ENCODE peak calls at places on chromosomes 4 and X, in eight cellular contexts. Y is CD8-positive, alpha-beta T cell; J is AG09309; E is AG10803; I is transverse colon; C is tibial nerve; G is K562; L is WTC11. P is an unnamed sample.

GRCh38 chr4:110533940-110534339 is 58.0 kb downstream of the ENPEP start:
- DNase-seq in L (no peak), C (no peak), I (no peak), E (peak), Y (no peak), G (no peak), J (peak), P (peak)

GRCh38 chrX:7586126-7586525 is 256.8 kb upstream of the VCX start:
- DNase-seq in J (peak), C (no peak), I (no peak), E (peak), G (no peak), L (no peak), Y (no peak), P (peak)

GRCh38 chrX:13898084-13898483 is 81.2 kb upstream of the GPM6B start:
- DNase-seq in E (peak), I (no peak), G (no peak), Y (no peak), L (peak), J (no peak), C (peak), P (no peak)

GRCh38 chr4:91631335-91631734 is 672.4 kb upstream of the GRID2 start:
- DNase-seq in L (no peak), E (no peak), C (no peak), G (no peak), Y (no peak), I (no peak), J (no peak), P (no peak)

GRCh38 chrX:2712890-2713860 is 22.1 kb downstream of the CD99 start:
- DNase-seq in G (no peak), I (no peak), Y (no peak), C (no peak), J (no peak), E (no peak), L (no peak), P (no peak)

GRCh38 chr4:168337550-168337940 is 19.0 kb upstream of the DDX60 start:
- DNase-seq in E (peak), G (no peak), L (no peak), C (no peak), J (no peak), Y (no peak), I (no peak), P (no peak)

GRCh38 chrX:77276742-77277141 is 170.4 kb upstream of the FGF16 start:
- DNase-seq in E (no peak), L (no peak), G (no peak), C (no peak), Y (no peak), J (no peak), I (no peak), P (no peak)

GRCh38 chr4:16411691-16412090 is 185.4 kb upstream of the TAPT1 start:
- DNase-seq in L (no peak), I (no peak), G (no peak), E (no peak), J (no peak), Y (no peak), C (no peak), P (no peak)

GRCh38 chrX:39753296-39753996 is 344.3 kb downstream of the BCOR start:
- DNase-seq in G (peak), E (no peak), Y (no peak), J (no peak), I (no peak), C (no peak), L (no peak), P (peak)

GRCh38 chrX:786441-786881 is 155.9 kb downstream of the SHOX start:
- DNase-seq in Y (no peak), G (no peak), I (no peak), L (no peak), E (no peak), J (no peak), C (no peak), P (no peak)

GRCh38 chr4:48100248-48100647 is 33.8 kb downstream of the TXK start:
- DNase-seq in G (no peak), E (peak), C (no peak), J (no peak), I (no peak), Y (no peak), L (no peak), P (no peak)

GRCh38 chrX:16465081-16465876 is 184.7 kb upstream of the S100G start:
- DNase-seq in C (no peak), G (no peak), E (peak), I (no peak), Y (no peak), J (no peak), L (no peak), P (no peak)

GRCh38 chr4:163679189-163679588 is 184.7 kb downstream of the TMA16 start:
- DNase-seq in I (no peak), C (no peak), G (no peak), J (no peak), E (no peak), Y (no peak), L (no peak), P (peak)

GRCh38 chrX:147838465-147839131 is 73.1 kb upstream of the FMR1 start:
- DNase-seq in L (no peak), Y (no peak), I (no peak), G (no peak), C (no peak), E (no peak), J (no peak), P (no peak)

GRCh38 chr4:78757574-78757973 is 18.6 kb upstream of the BMP2K start:
- DNase-seq in J (no peak), L (no peak), Y (no peak), G (no peak), C (no peak), I (no peak), E (no peak), P (no peak)

GRCh38 chr4:6184169-6184568 is 16.2 kb downstream of the JAKMIP1 start:
- DNase-seq in Y (no peak), J (no peak), L (no peak), I (no peak), C (no peak), G (no peak), E (no peak), P (no peak)

GRCh38 chr4:43757147-43757546 is 691.5 kb downstream of the KCTD8 start:
- DNase-seq in J (no peak), C (no peak), L (no peak), I (no peak), G (peak), E (no peak), Y (no peak), P (no peak)

GRCh38 chr4:186554485-186554884 is 882 bp downstream of the MTNR1A start:
- DNase-seq in L (peak), E (peak), C (no peak), G (no peak), J (no peak), Y (no peak), I (peak), P (peak)

GRCh38 chrX:115372026-115372610 is 82.6 kb downstream of the LUZP4 start:
- DNase-seq in E (peak), G (no peak), Y (no peak), L (no peak), I (no peak), C (no peak), J (no peak), P (no peak)

GRCh38 chr4:105520819-105521790 is 31.3 kb upstream of the ARHGEF38 start:
- DNase-seq in Y (no peak), J (no peak), C (no peak), I (peak), L (peak), G (peak), E (peak), P (peak)

GRCh38 chr4:142614621-142615323 is 231.3 kb downstream of the INPP4B start:
- DNase-seq in I (no peak), C (no peak), J (peak), G (no peak), Y (no peak), L (no peak), E (peak), P (no peak)

GRCh38 chr4:42048394-42048793 is 58.1 kb downstream of the SLC30A9 start:
- DNase-seq in L (no peak), C (no peak), E (peak), J (peak), Y (no peak), I (no peak), G (no peak), P (no peak)

GRCh38 chrX:80602017-80602765 is 181.9 kb downstream of the TENT5D start:
- DNase-seq in C (no peak), E (no peak), L (no peak), G (no peak), J (no peak), I (no peak), Y (no peak), P (no peak)

GRCh38 chr4:42326040-42326439 is 71.2 kb upstream of the SHISA3 start:
- DNase-seq in I (no peak), G (no peak), Y (no peak), C (no peak), L (no peak), J (no peak), E (no peak), P (no peak)

GRCh38 chr4:89166971-89167475 is 55.7 kb downstream of the TIGD2 start:
- DNase-seq in Y (no peak), L (no peak), C (no peak), G (no peak), E (no peak), I (no peak), J (no peak), P (no peak)

GRCh38 chrX:44828008-44828605 is 15.7 kb upstream of the DUSP21 start:
- DNase-seq in Y (no peak), L (no peak), E (peak), J (peak), G (no peak), C (no peak), I (no peak), P (no peak)

GRCh38 chrX:129939986-129940385 is 34.0 kb downstream of the UTP14A start:
- DNase-seq in J (no peak), C (no peak), G (no peak), E (no peak), Y (no peak), I (no peak), L (no peak), P (no peak)

GRCh38 chr4:164501074-164501473 is 252.9 kb upstream of the SMIM31 start:
- DNase-seq in L (no peak), E (peak), C (no peak), J (no peak), Y (no peak), I (no peak), G (no peak), P (no peak)

GRCh38 chr4:145279122-145279960 is 99.0 kb upstream of the OTUD4 start:
- DNase-seq in I (no peak), J (peak), Y (no peak), C (no peak), G (no peak), L (no peak), E (peak), P (no peak)

GRCh38 chr4:1644906-1645657 is 39.0 kb downstream of the FAM53A start:
- DNase-seq in I (peak), Y (no peak), L (no peak), C (no peak), J (no peak), G (no peak), E (peak), P (no peak)

GRCh38 chr4:26713563-26714145 is 129.8 kb downstream of the TBC1D19 start:
- DNase-seq in L (no peak), C (no peak), G (no peak), J (no peak), E (no peak), Y (no peak), I (no peak), P (no peak)

GRCh38 chrX:14398725-14399124 is 130.6 kb upstream of the GLRA2 start:
- DNase-seq in E (peak), G (no peak), J (peak), C (no peak), L (no peak), I (peak), Y (no peak), P (peak)

GRCh38 chr4:86089924-86090323 is 269.9 kb downstream of the MAPK10 start:
- DNase-seq in L (no peak), E (no peak), J (no peak), G (no peak), C (no peak), I (no peak), Y (no peak), P (no peak)

GRCh38 chr4:75823812-75824211 is 78.4 kb downstream of the PPEF2 start:
- DNase-seq in E (no peak), I (no peak), C (no peak), J (no peak), Y (no peak), L (no peak), G (no peak), P (no peak)

GRCh38 chrX:54238588-54238987 is 55.5 kb upstream of the FAM120C start:
- DNase-seq in I (no peak), Y (no peak), L (no peak), C (no peak), E (no peak), J (no peak), G (no peak), P (no peak)

GRCh38 chr4:109969087-109969486 is 56.4 kb downstream of the EGF start:
- DNase-seq in E (no peak), C (no peak), Y (no peak), G (no peak), I (no peak), L (no peak), J (no peak), P (no peak)

GRCh38 chr4:119946359-119946758 is 120.3 kb downstream of the MAD2L1 start:
- DNase-seq in C (no peak), L (no peak), I (no peak), G (no peak), Y (no peak), J (no peak), E (no peak), P (no peak)
- TF ChIP-seq CTCF in C (no peak), L (no peak), I (no peak), G (no peak), Y (no peak), J (no peak), E (no peak), P (no peak)

GRCh38 chrX:108134724-108135123 is 43.1 kb downstream of the ATG4A start:
- DNase-seq in C (no peak), G (no peak), L (peak), I (no peak), J (no peak), Y (no peak), E (no peak), P (no peak)
- TF ChIP-seq CTCF in C (no peak), G (no peak), L (no peak), I (no peak), J (no peak), Y (no peak), E (no peak), P (no peak)

GRCh38 chr4:2757426-2757825 is 1.3 kb upstream of the TNIP2 start:
- DNase-seq in C (no peak), I (no peak), J (no peak), L (no peak), E (no peak), G (no peak), Y (no peak), P (no peak)

GRCh38 chr4:2756691-2757350 is 685 bp upstream of the TNIP2 start:
- DNase-seq in C (no peak), Y (no peak), J (no peak), G (no peak), I (no peak), E (no peak), L (no peak), P (no peak)

GRCh38 chr4:2762048-2762447 is 5.9 kb upstream of the TNIP2 start:
- DNase-seq in Y (no peak), C (no peak), J (no peak), E (no peak), G (no peak), I (no peak), L (no peak), P (no peak)

GRCh38 chr4:2763511-2763967 is 7.4 kb upstream of the TNIP2 start:
- DNase-seq in C (no peak), E (no peak), Y (no peak), I (no peak), L (peak), J (no peak), G (no peak), P (no peak)

GRCh38 chr4:2761035-2761923 is 5.1 kb upstream of the TNIP2 start:
- DNase-seq in J (no peak), I (peak), C (no peak), L (no peak), E (no peak), Y (no peak), G (peak), P (peak)
- TF ChIP-seq CTCF in J (no peak), I (peak), C (no peak), L (no peak), E (peak), Y (no peak), G (peak), P (no peak)

GRCh38 chr4:94131212-94131611 is 76.5 kb upstream of the SMARCAD1 start:
- DNase-seq in L (no peak), Y (no peak), C (no peak), I (no peak), E (no peak), G (no peak), J (no peak), P (no peak)

GRCh38 chr4:94126669-94127068 is 81.0 kb upstream of the SMARCAD1 start:
- DNase-seq in J (no peak), G (no peak), L (no peak), E (no peak), I (no peak), Y (no peak), C (no peak), P (no peak)

DNA sequence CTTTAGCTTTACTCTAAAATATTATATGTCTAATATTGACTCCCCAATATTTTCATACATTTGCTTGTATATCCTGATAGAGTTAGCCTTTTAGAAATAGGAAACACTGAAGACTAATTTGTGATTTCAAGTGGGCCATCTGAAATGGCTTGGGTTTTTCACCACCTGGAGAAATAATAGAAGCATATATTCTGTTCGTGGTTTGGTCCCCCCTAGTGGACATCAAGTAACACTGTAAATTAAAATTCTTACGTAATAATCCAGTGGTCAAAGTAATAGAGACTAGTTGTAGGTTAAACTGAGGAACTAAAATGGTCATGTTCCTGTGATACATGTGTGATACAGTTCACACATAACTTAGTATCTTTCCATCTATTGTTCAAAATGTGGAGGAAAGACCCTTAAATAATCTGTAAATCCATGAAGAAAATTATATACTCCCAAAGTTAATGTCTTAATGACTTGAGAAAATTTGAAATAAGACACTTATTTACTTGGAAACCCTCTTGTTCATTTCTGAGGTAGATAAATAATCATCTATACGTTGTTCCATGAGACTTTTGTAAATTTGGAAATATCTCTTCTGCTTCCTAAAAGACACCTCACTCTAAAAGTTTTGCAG is 79.8 kb upstream of the SMARCAD1 start:
- DNase-seq in I (no peak), Y (no peak), L (no peak), E (peak), C (no peak), J (no peak), G (peak), P (peak)
- TF ChIP-seq CTCF in I (peak), Y (peak), L (peak), E (peak), C (peak), J (peak), G (peak), P (peak)

DNA sequence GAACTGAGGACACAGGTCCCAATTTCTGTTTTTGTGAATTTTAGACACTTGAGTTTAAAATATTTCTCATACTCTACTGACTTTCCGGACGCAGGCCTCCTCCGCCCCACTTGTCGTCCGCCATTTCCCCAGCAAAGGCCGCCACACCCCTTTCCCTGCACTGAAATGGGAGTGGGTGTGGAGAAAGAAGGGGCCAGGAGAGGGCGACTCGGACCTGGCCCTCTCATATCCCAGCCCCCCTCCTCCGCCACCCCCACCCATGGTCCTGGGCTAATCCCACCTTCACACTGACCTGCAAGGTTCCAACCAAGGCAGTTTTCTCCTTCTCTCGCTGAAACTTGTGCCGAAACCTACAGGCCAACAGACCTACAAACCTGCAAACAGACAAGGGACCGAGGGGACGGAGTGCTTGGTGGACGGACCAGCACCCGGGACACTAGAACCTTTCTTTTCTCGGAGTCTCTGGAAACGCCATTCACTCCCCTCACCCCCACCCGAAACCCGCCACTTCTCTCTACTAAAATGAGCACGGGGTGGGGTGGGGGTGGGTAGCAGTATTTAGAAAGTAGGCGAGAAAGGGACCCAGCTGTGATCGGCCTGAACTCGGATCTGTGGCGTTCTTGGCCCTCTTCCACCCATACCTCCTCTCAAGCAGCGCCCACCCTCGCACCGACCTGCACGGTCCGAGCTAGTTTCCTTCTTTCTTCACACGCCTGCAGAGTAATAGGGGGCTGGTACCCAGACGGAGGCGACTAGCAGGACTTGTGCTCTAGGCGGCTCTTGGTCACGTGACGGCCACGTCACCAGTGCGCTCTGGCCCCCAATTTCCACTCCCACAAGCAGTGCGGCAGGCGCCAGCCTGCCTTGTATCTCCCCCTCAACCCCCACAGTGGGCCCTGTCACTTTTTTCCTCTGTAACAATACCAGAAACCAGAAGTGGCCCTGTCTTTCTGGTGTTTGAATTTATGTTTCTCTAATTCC is at the start of gene ARMCX6:
- DNase-seq in Y (peak), E (peak), J (peak), C (peak), I (peak), L (peak), G (peak), P (peak)
- TF ChIP-seq CTCF in Y (no peak), E (peak), J (peak), C (peak), I (peak), L (no peak), G (peak), P (no peak)

GRCh38 chr4:184324939-184325477 is 107.3 kb upstream of the ENPP6 start:
- DNase-seq in E (no peak), C (no peak), Y (no peak), I (no peak), J (no peak), G (no peak), L (no peak), P (no peak)

GRCh38 chr4:184331155-184331995 is 113.7 kb upstream of the ENPP6 start:
- DNase-seq in I (peak), G (no peak), C (peak), J (no peak), Y (no peak), L (no peak), E (no peak), P (no peak)

GRCh38 chr4:184329235-184330007 is 111.7 kb upstream of the ENPP6 start:
- DNase-seq in E (no peak), J (no peak), C (no peak), L (no peak), I (peak), Y (no peak), G (no peak), P (no peak)

GRCh38 chr4:184330008-184330400 is 112.3 kb upstream of the ENPP6 start:
- DNase-seq in I (peak), L (no peak), J (no peak), Y (no peak), E (no peak), C (peak), G (no peak), P (no peak)

GRCh38 chr4:184328022-184328736 is 110.5 kb upstream of the ENPP6 start:
- DNase-seq in G (no peak), I (no peak), E (no peak), C (no peak), L (no peak), J (no peak), Y (no peak), P (no peak)
- TF ChIP-seq CTCF in G (no peak), I (no peak), E (no peak), C (no peak), L (no peak), J (no peak), Y (no peak), P (no peak)

DNA sequence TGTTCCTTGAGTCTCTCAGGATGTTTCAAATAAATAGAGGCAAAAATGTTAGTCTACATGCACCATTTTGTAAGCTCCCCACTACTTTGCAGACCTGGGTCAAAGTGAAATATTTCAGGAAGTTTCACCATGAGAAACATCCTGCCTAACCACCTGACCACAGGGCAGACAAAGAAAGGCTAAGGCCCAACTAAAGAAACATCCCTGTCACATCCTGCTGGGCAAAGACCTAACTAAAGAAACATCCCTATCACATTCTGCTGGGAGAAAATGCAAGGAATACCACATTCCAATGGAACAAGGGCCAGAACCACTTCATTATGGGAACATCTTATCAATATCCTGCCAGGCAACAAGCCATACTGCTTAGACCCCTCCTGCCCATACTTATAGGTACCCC is 1303.4 kb downstream of the TECRL start:
- DNase-seq in L (no peak), I (no peak), Y (no peak), G (no peak), J (no peak), C (no peak), E (no peak), P (no peak)
- TF ChIP-seq CTCF in L (no peak), I (no peak), Y (no peak), G (no peak), J (no peak), C (no peak), E (no peak), P (no peak)

P was measured in Calu3.